ENCODE peak calls at places on chromosomes 5 and 9, in eight cellular contexts. One of them, this sample, is unnamed.

GRCh38 chr5:151619812-151620462 is 28.8 kb upstream of the FAT2 start:
- DNase-seq in activated T-cell treated with anti-CD3 and anti-CD28 coated beads for 1 hour: no peak
- DNase-seq in PC-9: peak; percentile 79
- DNase-seq in substantia nigra: no peak
- DNase-seq in AG20443: no peak
- DNase-seq in HTR-8/SVneo: peak; percentile 51
- DNase-seq in activated CD4-positive, alpha-beta T cell treated with anti-CD3 and anti-CD28 coated beads, Interleukin-2, amount 50 U/mL, for 48 hours: no peak
- DNase-seq in left cardiac atrium: no peak
- DNase-seq in this sample: no peak

GRCh38 chr5:173323121-173323798 is 5.0 kb downstream of the STC2 start:
- DNase-seq in activated T-cell treated with anti-CD3 and anti-CD28 coated beads for 1 hour: no peak
- DNase-seq in PC-9: no peak
- DNase-seq in substantia nigra: no peak
- DNase-seq in AG20443: no peak
- DNase-seq in HTR-8/SVneo: no peak
- DNase-seq in activated CD4-positive, alpha-beta T cell treated with anti-CD3 and anti-CD28 coated beads, Interleukin-2, amount 50 U/mL, for 48 hours: no peak
- DNase-seq in left cardiac atrium: no peak
- DNase-seq in this sample: no peak

GRCh38 chr5:124259017-124259416 is 487.4 kb downstream of the ZNF608 start:
- DNase-seq in activated T-cell treated with anti-CD3 and anti-CD28 coated beads for 1 hour: no peak
- DNase-seq in PC-9: peak; percentile 19
- DNase-seq in substantia nigra: no peak
- DNase-seq in AG20443: no peak
- DNase-seq in HTR-8/SVneo: no peak
- DNase-seq in activated CD4-positive, alpha-beta T cell treated with anti-CD3 and anti-CD28 coated beads, Interleukin-2, amount 50 U/mL, for 48 hours: no peak
- DNase-seq in left cardiac atrium: no peak
- DNase-seq in this sample: no peak

GRCh38 chr9:132354645-132355355 is at the start of gene SETX:
- DNase-seq in activated T-cell treated with anti-CD3 and anti-CD28 coated beads for 1 hour: peak; percentile 94
- DNase-seq in PC-9: peak; percentile 98
- DNase-seq in substantia nigra: peak; percentile 92
- DNase-seq in AG20443: peak; percentile 100
- DNase-seq in HTR-8/SVneo: peak; percentile 97
- DNase-seq in activated CD4-positive, alpha-beta T cell treated with anti-CD3 and anti-CD28 coated beads, Interleukin-2, amount 50 U/mL, for 48 hours: peak; percentile 97
- DNase-seq in left cardiac atrium: peak; percentile 98
- DNase-seq in this sample: peak; percentile 82

GRCh38 chr9:133048595-133048994 is 13.2 kb upstream of the CEL start:
- DNase-seq in activated T-cell treated with anti-CD3 and anti-CD28 coated beads for 1 hour: no peak
- DNase-seq in PC-9: peak; percentile 34
- DNase-seq in substantia nigra: peak; percentile 35
- DNase-seq in AG20443: peak; percentile 74
- DNase-seq in HTR-8/SVneo: peak; percentile 34
- DNase-seq in activated CD4-positive, alpha-beta T cell treated with anti-CD3 and anti-CD28 coated beads, Interleukin-2, amount 50 U/mL, for 48 hours: peak; percentile 33
- DNase-seq in left cardiac atrium: no peak
- DNase-seq in this sample: no peak

GRCh38 chr9:134895849-134896833 is 15.5 kb downstream of the FCN2 start:
- DNase-seq in activated T-cell treated with anti-CD3 and anti-CD28 coated beads for 1 hour: no peak
- DNase-seq in PC-9: peak; percentile 26
- DNase-seq in substantia nigra: no peak
- DNase-seq in AG20443: no peak
- DNase-seq in HTR-8/SVneo: peak; percentile 74
- DNase-seq in activated CD4-positive, alpha-beta T cell treated with anti-CD3 and anti-CD28 coated beads, Interleukin-2, amount 50 U/mL, for 48 hours: no peak
- DNase-seq in left cardiac atrium: peak; percentile 66
- DNase-seq in this sample: peak; percentile 27

GRCh38 chr5:171757853-171758535 is 27.6 kb upstream of the SMIM23 start:
- DNase-seq in activated T-cell treated with anti-CD3 and anti-CD28 coated beads for 1 hour: no peak
- DNase-seq in PC-9: no peak
- DNase-seq in substantia nigra: no peak
- DNase-seq in AG20443: peak; percentile 34
- DNase-seq in HTR-8/SVneo: peak; percentile 60
- DNase-seq in activated CD4-positive, alpha-beta T cell treated with anti-CD3 and anti-CD28 coated beads, Interleukin-2, amount 50 U/mL, for 48 hours: no peak
- DNase-seq in left cardiac atrium: no peak
- DNase-seq in this sample: peak; percentile 93

GRCh38 chr9:74140141-74140540 is 357.0 kb upstream of the RORB start:
- DNase-seq in activated T-cell treated with anti-CD3 and anti-CD28 coated beads for 1 hour: no peak
- DNase-seq in PC-9: no peak
- DNase-seq in substantia nigra: no peak
- DNase-seq in AG20443: no peak
- DNase-seq in HTR-8/SVneo: no peak
- DNase-seq in activated CD4-positive, alpha-beta T cell treated with anti-CD3 and anti-CD28 coated beads, Interleukin-2, amount 50 U/mL, for 48 hours: no peak
- DNase-seq in left cardiac atrium: no peak
- DNase-seq in this sample: no peak

GRCh38 chr5:14595189-14595588 is 13.6 kb downstream of the OTULINL start:
- DNase-seq in activated T-cell treated with anti-CD3 and anti-CD28 coated beads for 1 hour: no peak
- DNase-seq in PC-9: no peak
- DNase-seq in substantia nigra: no peak
- DNase-seq in AG20443: no peak
- DNase-seq in HTR-8/SVneo: no peak
- DNase-seq in activated CD4-positive, alpha-beta T cell treated with anti-CD3 and anti-CD28 coated beads, Interleukin-2, amount 50 U/mL, for 48 hours: no peak
- DNase-seq in left cardiac atrium: no peak
- DNase-seq in this sample: no peak

GRCh38 chr5:74538206-74538661 is 102.3 kb downstream of the ENC1 start:
- DNase-seq in activated T-cell treated with anti-CD3 and anti-CD28 coated beads for 1 hour: no peak
- DNase-seq in PC-9: peak; percentile 45
- DNase-seq in substantia nigra: no peak
- DNase-seq in AG20443: peak; percentile 67
- DNase-seq in HTR-8/SVneo: no peak
- DNase-seq in activated CD4-positive, alpha-beta T cell treated with anti-CD3 and anti-CD28 coated beads, Interleukin-2, amount 50 U/mL, for 48 hours: no peak
- DNase-seq in left cardiac atrium: peak; percentile 79
- DNase-seq in this sample: peak; percentile 64

GRCh38 chr9:75451045-75451444 is 362.7 kb downstream of the OSTF1 start:
- DNase-seq in activated T-cell treated with anti-CD3 and anti-CD28 coated beads for 1 hour: no peak
- DNase-seq in PC-9: no peak
- DNase-seq in substantia nigra: no peak
- DNase-seq in AG20443: no peak
- DNase-seq in HTR-8/SVneo: no peak
- DNase-seq in activated CD4-positive, alpha-beta T cell treated with anti-CD3 and anti-CD28 coated beads, Interleukin-2, amount 50 U/mL, for 48 hours: no peak
- DNase-seq in left cardiac atrium: no peak
- DNase-seq in this sample: no peak

GRCh38 chr9:14524881-14525515 is 168.2 kb downstream of the ZDHHC21 start:
- DNase-seq in activated T-cell treated with anti-CD3 and anti-CD28 coated beads for 1 hour: no peak
- DNase-seq in PC-9: no peak
- DNase-seq in substantia nigra: no peak
- DNase-seq in AG20443: no peak
- DNase-seq in HTR-8/SVneo: no peak
- DNase-seq in activated CD4-positive, alpha-beta T cell treated with anti-CD3 and anti-CD28 coated beads, Interleukin-2, amount 50 U/mL, for 48 hours: no peak
- DNase-seq in left cardiac atrium: no peak
- DNase-seq in this sample: no peak

GRCh38 chr9:35552837-35553236 is 52.2 kb upstream of the TESK1 start:
- DNase-seq in activated T-cell treated with anti-CD3 and anti-CD28 coated beads for 1 hour: no peak
- DNase-seq in PC-9: no peak
- DNase-seq in substantia nigra: no peak
- DNase-seq in AG20443: no peak
- DNase-seq in HTR-8/SVneo: no peak
- DNase-seq in activated CD4-positive, alpha-beta T cell treated with anti-CD3 and anti-CD28 coated beads, Interleukin-2, amount 50 U/mL, for 48 hours: no peak
- DNase-seq in left cardiac atrium: no peak
- DNase-seq in this sample: no peak

GRCh38 chr5:14097998-14098471 is 45.1 kb upstream of the TRIO start:
- DNase-seq in activated T-cell treated with anti-CD3 and anti-CD28 coated beads for 1 hour: no peak
- DNase-seq in PC-9: no peak
- DNase-seq in substantia nigra: no peak
- DNase-seq in AG20443: peak; percentile 50
- DNase-seq in HTR-8/SVneo: no peak
- DNase-seq in activated CD4-positive, alpha-beta T cell treated with anti-CD3 and anti-CD28 coated beads, Interleukin-2, amount 50 U/mL, for 48 hours: no peak
- DNase-seq in left cardiac atrium: no peak
- DNase-seq in this sample: peak; percentile 75

GRCh38 chr9:132546148-132547051 is 36.0 kb upstream of the BARHL1 start:
- DNase-seq in activated T-cell treated with anti-CD3 and anti-CD28 coated beads for 1 hour: no peak
- DNase-seq in PC-9: no peak
- DNase-seq in substantia nigra: no peak
- DNase-seq in AG20443: peak; percentile 50
- DNase-seq in HTR-8/SVneo: no peak
- DNase-seq in activated CD4-positive, alpha-beta T cell treated with anti-CD3 and anti-CD28 coated beads, Interleukin-2, amount 50 U/mL, for 48 hours: no peak
- DNase-seq in left cardiac atrium: no peak
- DNase-seq in this sample: no peak

GRCh38 chr5:150036513-150036912 is 36.0 kb downstream of the HMGXB3 start:
- DNase-seq in activated T-cell treated with anti-CD3 and anti-CD28 coated beads for 1 hour: no peak
- DNase-seq in PC-9: peak; percentile 46
- DNase-seq in substantia nigra: no peak
- DNase-seq in AG20443: peak; percentile 95
- DNase-seq in HTR-8/SVneo: peak; percentile 95
- DNase-seq in activated CD4-positive, alpha-beta T cell treated with anti-CD3 and anti-CD28 coated beads, Interleukin-2, amount 50 U/mL, for 48 hours: no peak
- DNase-seq in left cardiac atrium: peak; percentile 60
- DNase-seq in this sample: peak; percentile 92

GRCh38 chr9:19184144-19184917 is 46.2 kb upstream of the DENND4C start:
- DNase-seq in activated T-cell treated with anti-CD3 and anti-CD28 coated beads for 1 hour: peak; percentile 53
- DNase-seq in PC-9: peak; percentile 58
- DNase-seq in substantia nigra: no peak
- DNase-seq in AG20443: peak; percentile 86
- DNase-seq in HTR-8/SVneo: peak; percentile 49
- DNase-seq in activated CD4-positive, alpha-beta T cell treated with anti-CD3 and anti-CD28 coated beads, Interleukin-2, amount 50 U/mL, for 48 hours: peak; percentile 74
- DNase-seq in left cardiac atrium: peak; percentile 80
- DNase-seq in this sample: peak; percentile 48

GRCh38 chr9:80605793-80606192 is 1034.0 kb downstream of the TLE4 start:
- DNase-seq in activated T-cell treated with anti-CD3 and anti-CD28 coated beads for 1 hour: no peak
- DNase-seq in PC-9: no peak
- DNase-seq in substantia nigra: no peak
- DNase-seq in AG20443: no peak
- DNase-seq in HTR-8/SVneo: no peak
- DNase-seq in activated CD4-positive, alpha-beta T cell treated with anti-CD3 and anti-CD28 coated beads, Interleukin-2, amount 50 U/mL, for 48 hours: no peak
- DNase-seq in left cardiac atrium: no peak
- DNase-seq in this sample: no peak

GRCh38 chr9:89418112-89418872 is 79.6 kb downstream of the SEMA4D start:
- DNase-seq in activated T-cell treated with anti-CD3 and anti-CD28 coated beads for 1 hour: no peak
- DNase-seq in PC-9: no peak
- DNase-seq in substantia nigra: no peak
- DNase-seq in AG20443: no peak
- DNase-seq in HTR-8/SVneo: no peak
- DNase-seq in activated CD4-positive, alpha-beta T cell treated with anti-CD3 and anti-CD28 coated beads, Interleukin-2, amount 50 U/mL, for 48 hours: no peak
- DNase-seq in left cardiac atrium: no peak
- DNase-seq in this sample: no peak

GRCh38 chr9:121785673-121786542 is 134.5 kb downstream of the DAB2IP start:
- DNase-seq in activated T-cell treated with anti-CD3 and anti-CD28 coated beads for 1 hour: no peak
- DNase-seq in PC-9: no peak
- DNase-seq in substantia nigra: no peak
- DNase-seq in AG20443: no peak
- DNase-seq in HTR-8/SVneo: no peak
- DNase-seq in activated CD4-positive, alpha-beta T cell treated with anti-CD3 and anti-CD28 coated beads, Interleukin-2, amount 50 U/mL, for 48 hours: no peak
- DNase-seq in left cardiac atrium: peak; percentile 15
- DNase-seq in this sample: no peak

GRCh38 chr5:31095796-31096195 is 97.7 kb upstream of the CDH6 start:
- DNase-seq in activated T-cell treated with anti-CD3 and anti-CD28 coated beads for 1 hour: no peak
- DNase-seq in PC-9: no peak
- DNase-seq in substantia nigra: no peak
- DNase-seq in AG20443: no peak
- DNase-seq in HTR-8/SVneo: no peak
- DNase-seq in activated CD4-positive, alpha-beta T cell treated with anti-CD3 and anti-CD28 coated beads, Interleukin-2, amount 50 U/mL, for 48 hours: no peak
- DNase-seq in left cardiac atrium: no peak
- DNase-seq in this sample: no peak

GRCh38 chr5:62790348-62790747 is 211.7 kb downstream of the LRRC70 start:
- DNase-seq in activated T-cell treated with anti-CD3 and anti-CD28 coated beads for 1 hour: no peak
- DNase-seq in PC-9: no peak
- DNase-seq in substantia nigra: no peak
- DNase-seq in AG20443: no peak
- DNase-seq in HTR-8/SVneo: no peak
- DNase-seq in activated CD4-positive, alpha-beta T cell treated with anti-CD3 and anti-CD28 coated beads, Interleukin-2, amount 50 U/mL, for 48 hours: no peak
- DNase-seq in left cardiac atrium: no peak
- DNase-seq in this sample: no peak

GRCh38 chr5:143932584-143932983 is 120.6 kb downstream of the HMHB1 start:
- DNase-seq in activated T-cell treated with anti-CD3 and anti-CD28 coated beads for 1 hour: no peak
- DNase-seq in PC-9: no peak
- DNase-seq in substantia nigra: no peak
- DNase-seq in AG20443: peak; percentile 23
- DNase-seq in HTR-8/SVneo: no peak
- DNase-seq in activated CD4-positive, alpha-beta T cell treated with anti-CD3 and anti-CD28 coated beads, Interleukin-2, amount 50 U/mL, for 48 hours: no peak
- DNase-seq in left cardiac atrium: no peak
- DNase-seq in this sample: no peak

GRCh38 chr9:37618817-37619216 is 26.4 kb upstream of the TOMM5 start:
- DNase-seq in activated T-cell treated with anti-CD3 and anti-CD28 coated beads for 1 hour: no peak
- DNase-seq in PC-9: no peak
- DNase-seq in substantia nigra: no peak
- DNase-seq in AG20443: peak; percentile 71
- DNase-seq in HTR-8/SVneo: no peak
- DNase-seq in activated CD4-positive, alpha-beta T cell treated with anti-CD3 and anti-CD28 coated beads, Interleukin-2, amount 50 U/mL, for 48 hours: no peak
- DNase-seq in left cardiac atrium: no peak
- DNase-seq in this sample: peak; percentile 7

GRCh38 chr5:179405426-179406030 is 60.3 kb upstream of the ADAMTS2 start:
- DNase-seq in activated T-cell treated with anti-CD3 and anti-CD28 coated beads for 1 hour: no peak
- DNase-seq in PC-9: no peak
- DNase-seq in substantia nigra: no peak
- DNase-seq in AG20443: peak; percentile 10
- DNase-seq in HTR-8/SVneo: no peak
- DNase-seq in activated CD4-positive, alpha-beta T cell treated with anti-CD3 and anti-CD28 coated beads, Interleukin-2, amount 50 U/mL, for 48 hours: no peak
- DNase-seq in left cardiac atrium: no peak
- DNase-seq in this sample: no peak

GRCh38 chr9:36976371-36977030 is 57.6 kb downstream of the PAX5 start:
- DNase-seq in activated T-cell treated with anti-CD3 and anti-CD28 coated beads for 1 hour: no peak
- DNase-seq in PC-9: peak; percentile 58
- DNase-seq in substantia nigra: no peak
- DNase-seq in AG20443: no peak
- DNase-seq in HTR-8/SVneo: peak; percentile 36
- DNase-seq in activated CD4-positive, alpha-beta T cell treated with anti-CD3 and anti-CD28 coated beads, Interleukin-2, amount 50 U/mL, for 48 hours: no peak
- DNase-seq in left cardiac atrium: no peak
- DNase-seq in this sample: no peak

GRCh38 chr9:131635285-131635684 is 90.0 kb downstream of the PRRT1B start:
- DNase-seq in activated T-cell treated with anti-CD3 and anti-CD28 coated beads for 1 hour: peak; percentile 56
- DNase-seq in PC-9: peak; percentile 89
- DNase-seq in substantia nigra: no peak
- DNase-seq in AG20443: peak; percentile 95
- DNase-seq in HTR-8/SVneo: peak; percentile 91
- DNase-seq in activated CD4-positive, alpha-beta T cell treated with anti-CD3 and anti-CD28 coated beads, Interleukin-2, amount 50 U/mL, for 48 hours: peak; percentile 71
- DNase-seq in left cardiac atrium: peak; percentile 86
- DNase-seq in this sample: peak; percentile 92

GRCh38 chr9:115306860-115307259 is 188.9 kb upstream of the TNC start:
- DNase-seq in activated T-cell treated with anti-CD3 and anti-CD28 coated beads for 1 hour: no peak
- DNase-seq in PC-9: no peak
- DNase-seq in substantia nigra: no peak
- DNase-seq in AG20443: no peak
- DNase-seq in HTR-8/SVneo: no peak
- DNase-seq in activated CD4-positive, alpha-beta T cell treated with anti-CD3 and anti-CD28 coated beads, Interleukin-2, amount 50 U/mL, for 48 hours: no peak
- DNase-seq in left cardiac atrium: no peak
- DNase-seq in this sample: no peak

This sample was measured in AG04450.